ENCODE peak calls at places on chromosomes 13 and 19, in eight cellular contexts. X is RWPE2; G is T-helper 17 cell; H is WTC11; O is right cardiac atrium; B is activated CD8-positive, alpha-beta memory T cell treated with anti-CD3 and anti-CD28 coated beads, Interleukin-2, amount 10 ng/mL, durations not matched to agents 7 days and 5 days; P is Right ventricle myocardium superior; E is naive thymus-derived CD8-positive, alpha-beta T cell. U is an unnamed sample.

GRCh38 chr13:25764378-25764777 is 287.4 kb downstream of the SHISA2 start:
- ATAC-seq in X (no peak), G (no peak), H (peak), O (no peak), B (no peak), P (no peak), E (no peak), U (no peak)

GRCh38 chr19:6707011-6707657 is 13.3 kb downstream of the C3 start:
- ATAC-seq in X (no peak), G (no peak), H (no peak), O (no peak), B (no peak), P (no peak), E (no peak), U (no peak)

GRCh38 chr19:19546751-19547162 is 8.7 kb downstream of the CILP2 start:
- ATAC-seq in X (peak), G (no peak), H (no peak), O (peak), B (no peak), P (peak), E (no peak), U (peak)

GRCh38 chr19:42075364-42075615 is 676 bp upstream of the ZNF574 start:
- ATAC-seq in X (no peak), G (peak), H (no peak), O (no peak), B (peak), P (peak), E (peak), U (no peak)

GRCh38 chr19:49588370-49589122 is 2.4 kb upstream of the PRR12 start:
- ATAC-seq in X (no peak), G (peak), H (no peak), O (no peak), B (no peak), P (no peak), E (peak), U (no peak)

GRCh38 chr13:110665491-110666254 is 40.2 kb downstream of the CARS2 start:
- ATAC-seq in X (no peak), G (peak), H (no peak), O (no peak), B (no peak), P (no peak), E (no peak), U (peak)

GRCh38 chr19:49894011-49894664 is 2.5 kb downstream of the IL4I1 start:
- ATAC-seq in X (no peak), G (no peak), H (no peak), O (no peak), B (no peak), P (no peak), E (no peak), U (no peak)

GRCh38 chr19:8017808-8018207 is 12.4 kb upstream of the ELAVL1 start:
- ATAC-seq in X (no peak), G (peak), H (peak), O (peak), B (peak), P (no peak), E (peak), U (peak)

U was measured in esophagus mucosa.